ENCODE peak calls at places on chromosome 9, in six cellular contexts. D is A549, U is endothelial cell of umbilical vein, Y is GM12878, M is HepG2, R is K562. Z is an unnamed sample.

GRCh38 chr9:134434896-134435506 is 108.7 kb downstream of the RXRA start:
- DNase-seq in D (peak), U (peak), Y (no peak), M (peak), R (no peak), Z (no peak)

GRCh38 chr9:6788175-6789016 is 30.6 kb downstream of the KDM4C start:
- DNase-seq in D (peak), U (peak), Y (no peak), M (peak), R (no peak), Z (no peak)

GRCh38 chr9:93184439-93185221 is 691 bp downstream of the WNK2 start:
- DNase-seq in D (no peak), U (no peak), Y (no peak), M (no peak), R (no peak), Z (no peak)

GRCh38 chr9:95057121-95057520 is 260.4 kb downstream of the FANCC start:
- DNase-seq in D (no peak), U (peak), Y (no peak), M (no peak), R (no peak), Z (no peak)

GRCh38 chr9:123445981-123446610 is 90.1 kb downstream of the CRB2 start:
- DNase-seq in D (no peak), U (no peak), Y (no peak), M (no peak), R (peak), Z (peak)

GRCh38 chr9:112361602-112362001 is 18.3 kb upstream of the HSDL2 start:
- DNase-seq in D (peak), U (peak), Y (no peak), M (peak), R (peak), Z (peak)

GRCh38 chr9:126491256-126491879 is 122.4 kb upstream of the LMX1B start:
- DNase-seq in D (peak), U (peak), Y (no peak), M (peak), R (peak), Z (peak)

GRCh38 chr9:119298076-119298853 is 71.0 kb downstream of the BRINP1 start:
- DNase-seq in D (no peak), U (no peak), Y (no peak), M (no peak), R (no peak), Z (peak)

GRCh38 chr9:34518896-34519295 is 3.9 kb downstream of the ENHO start:
- DNase-seq in D (no peak), U (no peak), Y (no peak), M (no peak), R (no peak), Z (no peak)

GRCh38 chr9:136521541-136521940 is 24.3 kb downstream of the NOTCH1 start:
- DNase-seq in D (no peak), U (no peak), Y (no peak), M (no peak), R (no peak), Z (peak)

GRCh38 chr9:136520053-136520540 is 25.8 kb downstream of the NOTCH1 start:
- DNase-seq in D (peak), U (no peak), Y (no peak), M (peak), R (no peak), Z (no peak)

GRCh38 chr9:136517950-136518349 is 27.9 kb downstream of the NOTCH1 start:
- DNase-seq in D (no peak), U (no peak), Y (no peak), M (no peak), R (no peak), Z (no peak)

GRCh38 chr9:136518623-136519022 is 27.2 kb downstream of the NOTCH1 start:
- DNase-seq in D (peak), U (no peak), Y (no peak), M (no peak), R (no peak), Z (no peak)

DNA sequence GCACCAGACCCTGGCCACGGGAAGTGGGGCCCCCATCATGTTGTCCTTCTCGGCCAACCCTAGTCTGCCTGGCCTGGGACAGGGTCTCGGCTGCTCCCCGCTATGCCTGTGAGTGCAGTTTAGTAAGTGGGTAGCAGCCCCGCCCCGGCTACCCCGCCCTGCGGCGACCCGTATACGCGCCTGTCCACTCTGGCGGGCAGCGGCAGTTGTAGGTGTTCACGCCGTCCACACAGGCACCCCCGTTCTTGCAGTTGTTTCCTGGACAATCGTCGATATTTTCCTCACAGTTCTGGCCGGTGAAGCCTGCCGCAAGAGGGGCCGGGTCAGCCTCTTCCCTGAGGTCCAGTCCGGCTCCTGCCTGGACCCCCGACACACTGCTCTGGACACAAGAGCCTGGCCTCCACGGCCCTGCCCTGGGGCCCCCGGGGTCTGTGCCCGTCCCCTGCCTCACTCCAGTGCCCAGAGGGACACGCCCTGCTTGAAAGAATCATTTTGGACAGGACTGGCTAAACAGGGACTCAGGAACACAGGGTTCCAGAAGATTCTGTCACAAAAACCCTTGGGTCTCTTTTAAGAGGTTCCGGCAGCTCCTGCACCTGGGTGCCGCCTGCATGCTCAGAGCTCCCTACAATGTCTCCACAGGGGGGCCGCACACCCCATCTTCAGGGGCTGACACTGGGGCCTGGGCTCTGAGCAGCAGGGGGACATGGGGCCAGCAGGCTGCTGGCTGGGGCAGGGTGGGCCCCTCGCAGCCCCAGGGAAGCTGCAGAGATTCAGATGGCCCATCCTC is 26.4 kb downstream of the NOTCH1 start:
- DNase-seq in D (no peak), U (no peak), Y (no peak), M (no peak), R (no peak), Z (no peak)
- TF ChIP-seq MYC in D (no peak), U (no peak), Y (no peak), M (no peak), R (no peak), Z (no peak)

GRCh38 chr9:214488-215448 is at the start of gene DOCK8:
- DNase-seq in D (peak), U (peak), Y (no peak), M (peak), R (peak), Z (peak)
- TF ChIP-seq CTCF in D (peak), U (peak), Y (peak), M (peak), R (peak), Z (peak)

DNA sequence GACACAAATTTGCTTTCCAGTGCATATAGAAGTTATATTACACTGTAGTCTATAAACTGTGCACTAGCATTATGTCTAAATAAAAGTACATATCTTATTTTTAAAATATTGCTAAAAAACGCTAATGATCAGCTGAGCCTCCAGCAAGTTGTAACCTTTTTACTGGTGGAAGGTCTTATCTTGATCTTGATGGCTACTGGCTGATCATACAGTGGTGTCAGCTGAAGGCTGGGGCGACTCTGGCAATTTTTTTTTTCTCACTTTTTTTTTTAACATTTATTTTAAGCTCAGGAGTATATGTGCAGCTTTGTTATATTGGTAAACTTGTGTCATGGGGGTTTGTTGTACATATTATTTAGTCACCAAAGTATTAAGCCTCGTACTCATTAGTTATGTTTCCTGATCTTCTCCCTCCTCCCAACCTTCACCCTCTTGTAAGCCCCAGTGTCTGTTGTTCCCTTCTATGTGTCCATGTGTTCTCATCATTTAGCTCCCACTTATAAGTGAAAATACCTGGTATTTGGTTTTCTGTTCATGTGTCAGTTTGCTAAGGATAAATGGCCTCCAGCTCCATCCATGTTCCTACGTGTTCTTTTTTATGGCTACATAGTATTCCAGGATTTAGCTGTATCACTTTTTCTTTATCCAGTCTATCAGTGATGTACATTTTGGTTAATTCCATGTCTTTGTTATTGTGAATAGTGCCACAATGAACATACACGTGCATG is 38.6 kb upstream of the IFNE start:
- DNase-seq in D (no peak), U (no peak), Y (no peak), M (no peak), R (no peak), Z (no peak)
- H3K4me3 ChIP-seq in D (no peak), U (no peak), Y (no peak), M (no peak), R (no peak), Z (no peak)

GRCh38 chr9:136079916-136080246 is 15.2 kb downstream of the NACC2 start:
- DNase-seq in D (no peak), U (no peak), Y (no peak), M (no peak), R (no peak), Z (no peak)

GRCh38 chr9:136081826-136082495 is 13.1 kb downstream of the NACC2 start:
- DNase-seq in D (no peak), U (no peak), Y (no peak), M (no peak), R (no peak), Z (no peak)

GRCh38 chr9:136079211-136079915 is 15.7 kb downstream of the NACC2 start:
- DNase-seq in D (no peak), U (no peak), Y (no peak), M (no peak), R (no peak), Z (peak)

GRCh38 chr9:136081113-136081825 is 13.8 kb downstream of the NACC2 start:
- DNase-seq in D (no peak), U (no peak), Y (no peak), M (no peak), R (no peak), Z (no peak)

GRCh38 chr9:136080716-136081112 is 14.4 kb downstream of the NACC2 start:
- DNase-seq in D (no peak), U (no peak), Y (no peak), M (no peak), R (no peak), Z (no peak)
- TF ChIP-seq MYC in D (no peak), U (no peak), Y (no peak), M (no peak), R (no peak), Z (no peak)

GRCh38 chr9:21993007-21993406 is 1.2 kb downstream of the CDKN2A start:
- DNase-seq in D (no peak), U (no peak), Y (no peak), M (no peak), R (no peak), Z (no peak)

GRCh38 chr9:21995652-21996275 is 1.2 kb downstream of the CDKN2B-AS1 start:
- DNase-seq in D (no peak), U (peak), Y (no peak), M (no peak), R (no peak), Z (no peak)

GRCh38 chr9:21994996-21995651 is 533 bp downstream of the CDKN2B-AS1 start:
- DNase-seq in D (no peak), U (peak), Y (peak), M (no peak), R (no peak), Z (no peak)

GRCh38 chr9:21994526-21994995 is at the start of gene CDKN2B-AS1:
- DNase-seq in D (no peak), U (peak), Y (no peak), M (no peak), R (no peak), Z (no peak)

GRCh38 chr9:21993893-21994525 is at the start of gene CDKN2A:
- DNase-seq in D (no peak), U (peak), Y (no peak), M (no peak), R (no peak), Z (no peak)
- TF ChIP-seq CTCF in D (no peak), U (no peak), Y (no peak), M (peak), R (no peak), Z (no peak)

GRCh38 chr9:120920495-120921178 is 6.0 kb downstream of the TRAF1 start:
- DNase-seq in D (no peak), U (no peak), Y (no peak), M (no peak), R (no peak), Z (no peak)
- H3K4me3 ChIP-seq in D (no peak), U (no peak), Y (peak), M (no peak), R (no peak), Z (no peak)

GRCh38 chr9:5549671-5550650 is 39.6 kb downstream of the PDCD1LG2 start:
- DNase-seq in D (no peak), U (peak), Y (no peak), M (no peak), R (no peak), Z (no peak)
- TF ChIP-seq MYC in D (no peak), U (no peak), Y (no peak), M (no peak), R (no peak), Z (no peak)

DNA sequence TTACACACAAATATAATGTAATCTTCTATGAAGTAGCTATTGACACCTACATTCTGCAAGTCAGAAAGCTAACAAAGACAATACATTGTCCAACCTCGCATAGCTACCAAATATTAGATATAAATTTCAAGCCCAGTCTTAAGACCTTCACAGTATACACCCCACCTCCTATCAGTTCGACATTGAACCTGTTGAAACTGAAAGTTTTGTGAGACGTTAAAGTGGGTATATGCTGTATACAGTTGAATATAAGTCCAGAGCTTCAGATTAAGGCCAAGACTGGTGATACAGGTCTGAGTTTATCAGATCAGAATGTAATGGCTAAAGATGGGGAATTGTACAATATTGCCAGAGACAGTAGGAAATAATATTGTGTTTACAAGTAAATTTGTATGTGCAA is 489.3 kb upstream of the RORB start:
- DNase-seq in D (no peak), U (no peak), Y (no peak), M (no peak), R (no peak), Z (no peak)
- TF ChIP-seq CTCF in D (no peak), U (no peak), Y (no peak), M (no peak), R (no peak), Z (no peak)

Z was measured in NB4.